ENCODE peak calls at places on chromosomes 2 and 18, in seven cellular contexts. B is ELR; O is activated naive CD4-positive, alpha-beta T cell treated with anti-CD3 and anti-CD28 coated beads, Interleukin-2, amount 10 ng/mL, durations not matched to agents 7 days and 5 days; X is uterus; V is right cardiac atrium; R is tibial nerve; K is NCI-H774. F is an unnamed sample.

GRCh38 chr18:11861583-11862288 is 10.5 kb downstream of the CHMP1B start:
- DNase-seq in B (no peak), O (no peak), X (no peak), V (no peak), R (no peak), K (no peak), F (no peak)

GRCh38 chr2:154664248-154664647 is 34.2 kb upstream of the KCNJ3 start:
- DNase-seq in B (no peak), O (no peak), X (no peak), V (no peak), R (no peak), K (no peak), F (no peak)

GRCh38 chr2:120314656-120315366 is 31.1 kb upstream of the INHBB start:
- DNase-seq in B (no peak), O (peak), X (peak), V (no peak), R (no peak), K (no peak), F (no peak)

GRCh38 chr2:196482119-196483065 is 157.1 kb upstream of the CCDC150 start:
- DNase-seq in B (peak), O (no peak), X (no peak), V (no peak), R (no peak), K (no peak), F (peak)

GRCh38 chr2:223048519-223048918 is 3.5 kb upstream of the KCNE4 start:
- DNase-seq in B (no peak), O (no peak), X (no peak), V (no peak), R (no peak), K (no peak), F (no peak)

GRCh38 chr2:7052404-7052803 is 135.2 kb downstream of the RNF144A start:
- DNase-seq in B (no peak), O (no peak), X (no peak), V (no peak), R (no peak), K (no peak), F (no peak)

GRCh38 chr2:224086226-224086911 is 47.3 kb upstream of the SERPINE2 start:
- DNase-seq in B (peak), O (no peak), X (no peak), V (peak), R (no peak), K (no peak), F (peak)

GRCh38 chr2:101149241-101150192 is 1.7 kb downstream of the TBC1D8 start:
- DNase-seq in B (no peak), O (no peak), X (no peak), V (peak), R (no peak), K (no peak), F (no peak)

GRCh38 chr2:30239308-30240161 is 8.2 kb downstream of the LBH start:
- DNase-seq in B (peak), O (peak), X (peak), V (peak), R (peak), K (no peak), F (peak)

GRCh38 chr2:150485114-150485870 is 2.2 kb downstream of the RND3 start:
- DNase-seq in B (peak), O (no peak), X (peak), V (peak), R (peak), K (peak), F (peak)

GRCh38 chr18:2617974-2618373 is 37.6 kb upstream of the SMCHD1 start:
- DNase-seq in B (peak), O (no peak), X (no peak), V (no peak), R (no peak), K (no peak), F (no peak)

GRCh38 chr2:18167871-18168270 is 289.4 kb downstream of the KCNS3 start:
- DNase-seq in B (no peak), O (no peak), X (no peak), V (no peak), R (no peak), K (no peak), F (peak)

GRCh38 chr2:157789933-157790511 is 86.1 kb downstream of the ACVR1 start:
- DNase-seq in B (no peak), O (peak), X (no peak), V (peak), R (no peak), K (peak), F (no peak)

GRCh38 chr2:234686088-234686890 is 189.4 kb upstream of the ARL4C start:
- DNase-seq in B (peak), O (no peak), X (no peak), V (no peak), R (no peak), K (no peak), F (peak)

GRCh38 chr18:49161627-49162026 is 210.9 kb upstream of the SMAD7 start:
- DNase-seq in B (peak), O (peak), X (no peak), V (no peak), R (no peak), K (no peak), F (peak)

GRCh38 chr2:8620611-8621382 is 61.1 kb upstream of the ID2 start:
- DNase-seq in B (no peak), O (no peak), X (peak), V (no peak), R (no peak), K (peak), F (no peak)

GRCh38 chr2:217691920-217692666 is 310.7 kb downstream of the TNS1 start:
- DNase-seq in B (no peak), O (no peak), X (no peak), V (peak), R (no peak), K (no peak), F (peak)

GRCh38 chr2:235142588-235142987 is 190.8 kb downstream of the SH3BP4 start:
- DNase-seq in B (no peak), O (no peak), X (no peak), V (no peak), R (no peak), K (no peak), F (no peak)

GRCh38 chr2:24915796-24916195 is 4.2 kb downstream of the ADCY3 start:
- DNase-seq in B (no peak), O (no peak), X (no peak), V (peak), R (no peak), K (no peak), F (no peak)

GRCh38 chr2:61995059-61995458 is 89.6 kb downstream of the COMMD1 start:
- DNase-seq in B (no peak), O (no peak), X (no peak), V (no peak), R (no peak), K (no peak), F (no peak)

GRCh38 chr2:26617259-26618083 is 23.7 kb downstream of the CIB4 start:
- DNase-seq in B (no peak), O (no peak), X (no peak), V (no peak), R (no peak), K (no peak), F (no peak)

GRCh38 chr2:58039170-58039611 is 7.4 kb upstream of the VRK2 start:
- DNase-seq in B (peak), O (no peak), X (no peak), V (no peak), R (no peak), K (no peak), F (peak)

GRCh38 chr2:203720922-203721672 is 14.7 kb downstream of the CD28 start:
- DNase-seq in B (no peak), O (no peak), X (no peak), V (no peak), R (no peak), K (no peak), F (no peak)

GRCh38 chr2:1683297-1683696 is 61.0 kb downstream of the PXDN start:
- DNase-seq in B (no peak), O (no peak), X (no peak), V (no peak), R (no peak), K (no peak), F (no peak)

GRCh38 chr2:85811173-85811849 is 57.5 kb downstream of the ATOH8 start:
- DNase-seq in B (peak), O (no peak), X (peak), V (peak), R (no peak), K (no peak), F (no peak)

GRCh38 chr18:10724666-10725065 is 198.8 kb downstream of the NAPG start:
- DNase-seq in B (no peak), O (no peak), X (no peak), V (no peak), R (no peak), K (no peak), F (no peak)